ENCODE peak calls at places on chromosomes 16 and 17, in ten cellular contexts. M is dorsolateral prefrontal cortex; W is H1; U is stimulated activated CD4-positive, alpha-beta T cell treated with anti-CD3 and anti-CD28 coated beads, Interleukin-15, amount 100 ng/mL, for 48 hours; K is NCI-H1105 treated with DMSO at 0.1 percent for 48 hours; E is H54; O is NCI-H2081; D is cardiac muscle cell; P is CD4-positive, alpha-beta T cell; N is pancreas. J is an unnamed sample.

GRCh38 chr17:681738-682137 is 32.9 kb downstream of the VPS53 start:
- DNase-seq in M (no peak), W (no peak), U (no peak), K (no peak), E (no peak), O (no peak), D (peak), P (no peak), N (no peak), J (no peak)

GRCh38 chr16:11194913-11195312 is 61.1 kb downstream of the SOCS1 start:
- DNase-seq in M (no peak), W (no peak), U (no peak), K (no peak), E (no peak), O (no peak), D (no peak), P (no peak), N (no peak), J (no peak)

GRCh38 chr16:55444754-55445485 is 34.1 kb upstream of the MMP2 start:
- DNase-seq in M (no peak), W (no peak), U (no peak), K (no peak), E (no peak), O (no peak), D (no peak), P (no peak), N (peak), J (no peak)

GRCh38 chr17:81701288-81702071 is 1.7 kb upstream of the MRPL12 start:
- DNase-seq in M (no peak), W (no peak), U (no peak), K (no peak), E (no peak), O (no peak), D (no peak), P (no peak), N (no peak), J (no peak)

GRCh38 chr17:2214887-2215615 is 88.5 kb downstream of the SMG6 start:
- DNase-seq in M (no peak), W (no peak), U (no peak), K (no peak), E (no peak), O (no peak), D (peak), P (no peak), N (no peak), J (no peak)

GRCh38 chr16:16857012-16857411 is 478.1 kb downstream of the NPIPA7 start:
- DNase-seq in M (no peak), W (no peak), U (no peak), K (no peak), E (no peak), O (no peak), D (no peak), P (no peak), N (no peak), J (no peak)

GRCh38 chr17:42513686-42514085 is 22.4 kb upstream of the NAGLU start:
- DNase-seq in M (peak), W (no peak), U (no peak), K (no peak), E (no peak), O (no peak), D (no peak), P (no peak), N (no peak), J (no peak)

GRCh38 chr16:75003931-75004330 is 5.1 kb downstream of the ZNRF1 start:
- DNase-seq in M (no peak), W (no peak), U (no peak), K (no peak), E (no peak), O (no peak), D (no peak), P (no peak), N (no peak), J (no peak)

GRCh38 chr17:42283241-42284019 is 4.9 kb upstream of the STAT5A start:
- DNase-seq in M (no peak), W (no peak), U (no peak), K (no peak), E (no peak), O (no peak), D (no peak), P (no peak), N (no peak), J (no peak)

GRCh38 chr17:81664051-81664470 is 2.3 kb downstream of the OXLD1 start:
- DNase-seq in M (no peak), W (no peak), U (no peak), K (no peak), E (no peak), O (no peak), D (no peak), P (no peak), N (no peak), J (no peak)

GRCh38 chr16:11407047-11407982 is 62.1 kb downstream of the RMI2 start:
- DNase-seq in M (no peak), W (peak), U (peak), K (peak), E (peak), O (peak), D (peak), P (peak), N (peak), J (peak)

GRCh38 chr17:27242951-27243350 is 51.0 kb upstream of the WSB1 start:
- DNase-seq in M (no peak), W (no peak), U (no peak), K (no peak), E (no peak), O (no peak), D (no peak), P (no peak), N (no peak), J (no peak)

GRCh38 chr17:39327109-39327508 is 74.3 kb downstream of the FBXL20 start:
- DNase-seq in M (no peak), W (no peak), U (no peak), K (no peak), E (no peak), O (no peak), D (no peak), P (no peak), N (no peak), J (no peak)

GRCh38 chr17:46935658-46936266 is 12.8 kb downstream of the GOSR2 start:
- DNase-seq in M (no peak), W (no peak), U (no peak), K (no peak), E (no peak), O (no peak), D (peak), P (no peak), N (no peak), J (no peak)

GRCh38 chr16:21524068-21524751 is 75.2 kb upstream of the METTL9 start:
- DNase-seq in M (no peak), W (no peak), U (no peak), K (no peak), E (no peak), O (no peak), D (no peak), P (no peak), N (no peak), J (no peak)

GRCh38 chr17:18070861-18071340 is 16.8 kb upstream of the DRG2 start:
- DNase-seq in M (no peak), W (no peak), U (no peak), K (no peak), E (peak), O (peak), D (peak), P (no peak), N (no peak), J (no peak)

GRCh38 chr16:50269061-50269705 is 2.8 kb downstream of the ADCY7 start:
- DNase-seq in M (no peak), W (no peak), U (no peak), K (no peak), E (no peak), O (no peak), D (no peak), P (no peak), N (no peak), J (no peak)

GRCh38 chr17:45775148-45775547 is 9.0 kb upstream of the CRHR1 start:
- DNase-seq in M (no peak), W (no peak), U (no peak), K (peak), E (no peak), O (peak), D (no peak), P (no peak), N (no peak), J (no peak)

GRCh38 chr17:67030641-67031040 is 13.7 kb upstream of the CACNG1 start:
- DNase-seq in M (no peak), W (no peak), U (no peak), K (no peak), E (no peak), O (no peak), D (no peak), P (no peak), N (no peak), J (no peak)

GRCh38 chr17:49000943-49001342 is 3.8 kb downstream of the IGF2BP1 start:
- DNase-seq in M (no peak), W (no peak), U (no peak), K (no peak), E (no peak), O (no peak), D (no peak), P (no peak), N (no peak), J (no peak)

GRCh38 chr17:39704821-39705551 is 5.1 kb downstream of the ERBB2 start:
- DNase-seq in M (no peak), W (peak), U (no peak), K (no peak), E (no peak), O (no peak), D (peak), P (no peak), N (no peak), J (no peak)

GRCh38 chr16:85210423-85211169 is 98.3 kb upstream of the CIBAR2 start:
- DNase-seq in M (no peak), W (no peak), U (no peak), K (no peak), E (peak), O (no peak), D (peak), P (no peak), N (no peak), J (no peak)

GRCh38 chr17:17859909-17860760 is 23.3 kb upstream of the SREBF1 start:
- DNase-seq in M (peak), W (peak), U (peak), K (peak), E (peak), O (peak), D (peak), P (peak), N (peak), J (no peak)

GRCh38 chr16:68289621-68290329 is 21.0 kb downstream of the SLC7A6OS start:
- DNase-seq in M (no peak), W (no peak), U (peak), K (no peak), E (no peak), O (no peak), D (peak), P (peak), N (no peak), J (no peak)

GRCh38 chr17:73423806-73424205 is 112.0 kb upstream of the CDC42EP4 start:
- DNase-seq in M (no peak), W (no peak), U (no peak), K (no peak), E (no peak), O (no peak), D (no peak), P (no peak), N (no peak), J (no peak)

GRCh38 chr16:4370570-4371480 is 823 bp upstream of the VASN start:
- DNase-seq in M (peak), W (no peak), U (no peak), K (no peak), E (no peak), O (no peak), D (peak), P (no peak), N (peak), J (no peak)

GRCh38 chr16:67862623-67863583 is 9.9 kb upstream of the EDC4 start:
- DNase-seq in M (peak), W (no peak), U (no peak), K (no peak), E (peak), O (no peak), D (peak), P (no peak), N (no peak), J (no peak)

GRCh38 chr16:50183316-50183715 is 30.2 kb downstream of the TENT4B start:
- DNase-seq in M (no peak), W (no peak), U (no peak), K (no peak), E (no peak), O (no peak), D (peak), P (no peak), N (no peak), J (no peak)

GRCh38 chr17:27633312-27634025 is 2.5 kb downstream of the LGALS9 start:
- DNase-seq in M (no peak), W (no peak), U (no peak), K (no peak), E (no peak), O (no peak), D (peak), P (no peak), N (no peak), J (no peak)

GRCh38 chr16:86093801-86094750 is 195.1 kb downstream of the IRF8 start:
- DNase-seq in M (peak), W (no peak), U (no peak), K (no peak), E (no peak), O (no peak), D (no peak), P (no peak), N (no peak), J (no peak)

GRCh38 chr17:79981661-79982101 is 54.0 kb downstream of the TBC1D16 start:
- DNase-seq in M (peak), W (no peak), U (no peak), K (no peak), E (no peak), O (no peak), D (no peak), P (no peak), N (no peak), J (no peak)

GRCh38 chr16:24508614-24509013 is 30.8 kb upstream of the RBBP6 start:
- DNase-seq in M (no peak), W (no peak), U (no peak), K (peak), E (peak), O (no peak), D (peak), P (no peak), N (no peak), J (no peak)

GRCh38 chr17:15341385-15341849 is at the start of gene TEKT3:
- DNase-seq in M (peak), W (peak), U (no peak), K (peak), E (peak), O (no peak), D (peak), P (no peak), N (peak), J (peak)

J was measured in iPS DF 6.9.